ENCODE peak calls at places on chromosome 22, in eight cellular contexts. One of them, this sample, is unnamed.

GRCh38 chr22:22730655-22731373 is 86.4 kb downstream of the GGTLC2 start:
- DNase-seq in substantia nigra: no peak
- DNase-seq in stimulated activated CD4-positive, alpha-beta T cell treated with anti-CD3 and anti-CD28 coated beads, Interleukin-15, amount 100 ng/mL, for 1 hour: no peak
- DNase-seq in transverse colon: no peak
- DNase-seq in activated naive CD4-positive, alpha-beta T cell: no peak
- DNase-seq in right cardiac atrium: no peak
- DNase-seq in activated CD8-positive, alpha-beta memory T cell treated with anti-CD3 and anti-CD28 coated beads, Interleukin-2, amount 50 U/mL, for 4 hours: no peak
- DNase-seq in cerebellum: no peak
- DNase-seq in this sample: no peak

GRCh38 chr22:23781533-23781932 is 5.2 kb upstream of the SMARCB1 start:
- DNase-seq in transverse colon: no peak
- DNase-seq in substantia nigra: peak
- DNase-seq in activated CD8-positive, alpha-beta memory T cell treated with anti-CD3 and anti-CD28 coated beads, Interleukin-2, amount 50 U/mL, for 4 hours: no peak
- DNase-seq in activated naive CD4-positive, alpha-beta T cell: no peak
- DNase-seq in cerebellum: no peak
- DNase-seq in stimulated activated CD4-positive, alpha-beta T cell treated with anti-CD3 and anti-CD28 coated beads, Interleukin-15, amount 100 ng/mL, for 1 hour: no peak
- DNase-seq in right cardiac atrium: no peak
- DNase-seq in this sample: no peak

GRCh38 chr22:44660051-44660830 is 41.8 kb upstream of the PRR5 start:
- DNase-seq in substantia nigra: no peak
- DNase-seq in right cardiac atrium: no peak
- DNase-seq in cerebellum: no peak
- DNase-seq in stimulated activated CD4-positive, alpha-beta T cell treated with anti-CD3 and anti-CD28 coated beads, Interleukin-15, amount 100 ng/mL, for 1 hour: no peak
- DNase-seq in activated naive CD4-positive, alpha-beta T cell: no peak
- DNase-seq in activated CD8-positive, alpha-beta memory T cell treated with anti-CD3 and anti-CD28 coated beads, Interleukin-2, amount 50 U/mL, for 4 hours: no peak
- DNase-seq in transverse colon: no peak
- DNase-seq in this sample: no peak

GRCh38 chr22:17724678-17725464 is 49.4 kb downstream of the BID start:
- DNase-seq in transverse colon: no peak
- DNase-seq in cerebellum: no peak
- DNase-seq in right cardiac atrium: no peak
- DNase-seq in substantia nigra: no peak
- DNase-seq in activated CD8-positive, alpha-beta memory T cell treated with anti-CD3 and anti-CD28 coated beads, Interleukin-2, amount 50 U/mL, for 4 hours: no peak
- DNase-seq in activated naive CD4-positive, alpha-beta T cell: no peak
- DNase-seq in stimulated activated CD4-positive, alpha-beta T cell treated with anti-CD3 and anti-CD28 coated beads, Interleukin-15, amount 100 ng/mL, for 1 hour: no peak
- DNase-seq in this sample: no peak

GRCh38 chr22:43333156-43333555 is 10.0 kb downstream of the SCUBE1 start:
- DNase-seq in activated naive CD4-positive, alpha-beta T cell: no peak
- DNase-seq in stimulated activated CD4-positive, alpha-beta T cell treated with anti-CD3 and anti-CD28 coated beads, Interleukin-15, amount 100 ng/mL, for 1 hour: no peak
- DNase-seq in transverse colon: no peak
- DNase-seq in cerebellum: no peak
- DNase-seq in substantia nigra: no peak
- DNase-seq in activated CD8-positive, alpha-beta memory T cell treated with anti-CD3 and anti-CD28 coated beads, Interleukin-2, amount 50 U/mL, for 4 hours: no peak
- DNase-seq in right cardiac atrium: no peak
- DNase-seq in this sample: no peak

GRCh38 chr22:27278986-27279385 is 522.6 kb downstream of the MN1 start:
- DNase-seq in activated CD8-positive, alpha-beta memory T cell treated with anti-CD3 and anti-CD28 coated beads, Interleukin-2, amount 50 U/mL, for 4 hours: no peak
- DNase-seq in stimulated activated CD4-positive, alpha-beta T cell treated with anti-CD3 and anti-CD28 coated beads, Interleukin-15, amount 100 ng/mL, for 1 hour: no peak
- DNase-seq in cerebellum: no peak
- DNase-seq in right cardiac atrium: no peak
- DNase-seq in transverse colon: no peak
- DNase-seq in substantia nigra: no peak
- DNase-seq in activated naive CD4-positive, alpha-beta T cell: no peak
- DNase-seq in this sample: no peak

GRCh38 chr22:37894939-37895670 is 11.0 kb upstream of the MICALL1 start:
- DNase-seq in activated naive CD4-positive, alpha-beta T cell: no peak
- DNase-seq in right cardiac atrium: no peak
- DNase-seq in stimulated activated CD4-positive, alpha-beta T cell treated with anti-CD3 and anti-CD28 coated beads, Interleukin-15, amount 100 ng/mL, for 1 hour: no peak
- DNase-seq in transverse colon: no peak
- DNase-seq in cerebellum: no peak
- DNase-seq in substantia nigra: no peak
- DNase-seq in activated CD8-positive, alpha-beta memory T cell treated with anti-CD3 and anti-CD28 coated beads, Interleukin-2, amount 50 U/mL, for 4 hours: no peak
- DNase-seq in this sample: no peak

GRCh38 chr22:37435970-37436603 is 8.8 kb upstream of the ELFN2 start:
- DNase-seq in cerebellum: no peak
- DNase-seq in stimulated activated CD4-positive, alpha-beta T cell treated with anti-CD3 and anti-CD28 coated beads, Interleukin-15, amount 100 ng/mL, for 1 hour: no peak
- DNase-seq in activated naive CD4-positive, alpha-beta T cell: no peak
- DNase-seq in substantia nigra: no peak
- DNase-seq in transverse colon: no peak
- DNase-seq in right cardiac atrium: no peak
- DNase-seq in activated CD8-positive, alpha-beta memory T cell treated with anti-CD3 and anti-CD28 coated beads, Interleukin-2, amount 50 U/mL, for 4 hours: no peak
- DNase-seq in this sample: no peak

GRCh38 chr22:49962751-49963646 is 2.4 kb downstream of the PIM3 start:
- DNase-seq in activated naive CD4-positive, alpha-beta T cell: no peak
- DNase-seq in activated CD8-positive, alpha-beta memory T cell treated with anti-CD3 and anti-CD28 coated beads, Interleukin-2, amount 50 U/mL, for 4 hours: peak
- DNase-seq in cerebellum: no peak
- DNase-seq in substantia nigra: no peak
- DNase-seq in right cardiac atrium: peak
- DNase-seq in stimulated activated CD4-positive, alpha-beta T cell treated with anti-CD3 and anti-CD28 coated beads, Interleukin-15, amount 100 ng/mL, for 1 hour: no peak
- DNase-seq in transverse colon: peak
- DNase-seq in this sample: peak

GRCh38 chr22:45284705-45285305 is at the start of gene UPK3A:
- DNase-seq in right cardiac atrium: peak
- DNase-seq in cerebellum: peak
- DNase-seq in activated CD8-positive, alpha-beta memory T cell treated with anti-CD3 and anti-CD28 coated beads, Interleukin-2, amount 50 U/mL, for 4 hours: peak
- DNase-seq in substantia nigra: peak
- DNase-seq in activated naive CD4-positive, alpha-beta T cell: peak
- DNase-seq in transverse colon: peak
- DNase-seq in stimulated activated CD4-positive, alpha-beta T cell treated with anti-CD3 and anti-CD28 coated beads, Interleukin-15, amount 100 ng/mL, for 1 hour: peak
- DNase-seq in this sample: peak

GRCh38 chr22:23376256-23376655 is 195.9 kb downstream of the BCR start:
- DNase-seq in activated CD8-positive, alpha-beta memory T cell treated with anti-CD3 and anti-CD28 coated beads, Interleukin-2, amount 50 U/mL, for 4 hours: no peak
- DNase-seq in transverse colon: peak
- DNase-seq in substantia nigra: no peak
- DNase-seq in stimulated activated CD4-positive, alpha-beta T cell treated with anti-CD3 and anti-CD28 coated beads, Interleukin-15, amount 100 ng/mL, for 1 hour: no peak
- DNase-seq in cerebellum: no peak
- DNase-seq in activated naive CD4-positive, alpha-beta T cell: no peak
- DNase-seq in right cardiac atrium: no peak
- DNase-seq in this sample: no peak

GRCh38 chr22:32202539-32203180 is 2.2 kb downstream of the RFPL2 start:
- DNase-seq in transverse colon: peak
- DNase-seq in stimulated activated CD4-positive, alpha-beta T cell treated with anti-CD3 and anti-CD28 coated beads, Interleukin-15, amount 100 ng/mL, for 1 hour: no peak
- DNase-seq in cerebellum: peak
- DNase-seq in right cardiac atrium: peak
- DNase-seq in substantia nigra: no peak
- DNase-seq in activated CD8-positive, alpha-beta memory T cell treated with anti-CD3 and anti-CD28 coated beads, Interleukin-2, amount 50 U/mL, for 4 hours: no peak
- DNase-seq in activated naive CD4-positive, alpha-beta T cell: no peak
- DNase-seq in this sample: no peak

GRCh38 chr22:30922151-30922611 is 46.4 kb downstream of the MORC2 start:
- DNase-seq in transverse colon: peak
- DNase-seq in activated CD8-positive, alpha-beta memory T cell treated with anti-CD3 and anti-CD28 coated beads, Interleukin-2, amount 50 U/mL, for 4 hours: peak
- DNase-seq in substantia nigra: peak
- DNase-seq in stimulated activated CD4-positive, alpha-beta T cell treated with anti-CD3 and anti-CD28 coated beads, Interleukin-15, amount 100 ng/mL, for 1 hour: peak
- DNase-seq in activated naive CD4-positive, alpha-beta T cell: peak
- DNase-seq in cerebellum: peak
- DNase-seq in right cardiac atrium: peak
- DNase-seq in this sample: peak

GRCh38 chr22:42670921-42671709 is 21.9 kb upstream of the CYB5R3 start:
- DNase-seq in activated naive CD4-positive, alpha-beta T cell: no peak
- DNase-seq in substantia nigra: no peak
- DNase-seq in right cardiac atrium: peak
- DNase-seq in stimulated activated CD4-positive, alpha-beta T cell treated with anti-CD3 and anti-CD28 coated beads, Interleukin-15, amount 100 ng/mL, for 1 hour: no peak
- DNase-seq in transverse colon: peak
- DNase-seq in activated CD8-positive, alpha-beta memory T cell treated with anti-CD3 and anti-CD28 coated beads, Interleukin-2, amount 50 U/mL, for 4 hours: no peak
- DNase-seq in cerebellum: no peak
- DNase-seq in this sample: no peak

GRCh38 chr22:44365832-44366231 is 53.1 kb upstream of the SHISAL1 start:
- DNase-seq in substantia nigra: no peak
- DNase-seq in right cardiac atrium: peak
- DNase-seq in transverse colon: no peak
- DNase-seq in activated naive CD4-positive, alpha-beta T cell: no peak
- DNase-seq in stimulated activated CD4-positive, alpha-beta T cell treated with anti-CD3 and anti-CD28 coated beads, Interleukin-15, amount 100 ng/mL, for 1 hour: no peak
- DNase-seq in activated CD8-positive, alpha-beta memory T cell treated with anti-CD3 and anti-CD28 coated beads, Interleukin-2, amount 50 U/mL, for 4 hours: no peak
- DNase-seq in cerebellum: no peak
- DNase-seq in this sample: no peak

GRCh38 chr22:25729016-25729415 is 13.0 kb upstream of the MYO18B start:
- DNase-seq in activated naive CD4-positive, alpha-beta T cell: no peak
- DNase-seq in substantia nigra: no peak
- DNase-seq in right cardiac atrium: no peak
- DNase-seq in activated CD8-positive, alpha-beta memory T cell treated with anti-CD3 and anti-CD28 coated beads, Interleukin-2, amount 50 U/mL, for 4 hours: no peak
- DNase-seq in stimulated activated CD4-positive, alpha-beta T cell treated with anti-CD3 and anti-CD28 coated beads, Interleukin-15, amount 100 ng/mL, for 1 hour: no peak
- DNase-seq in transverse colon: no peak
- DNase-seq in cerebellum: no peak
- DNase-seq in this sample: no peak

GRCh38 chr22:30196141-30196866 is 50.3 kb downstream of the LIF start:
- DNase-seq in substantia nigra: no peak
- DNase-seq in activated CD8-positive, alpha-beta memory T cell treated with anti-CD3 and anti-CD28 coated beads, Interleukin-2, amount 50 U/mL, for 4 hours: peak
- DNase-seq in transverse colon: peak
- DNase-seq in cerebellum: no peak
- DNase-seq in right cardiac atrium: peak
- DNase-seq in stimulated activated CD4-positive, alpha-beta T cell treated with anti-CD3 and anti-CD28 coated beads, Interleukin-15, amount 100 ng/mL, for 1 hour: peak
- DNase-seq in activated naive CD4-positive, alpha-beta T cell: no peak
- DNase-seq in this sample: no peak

GRCh38 chr22:23243006-23243573 is 62.8 kb downstream of the BCR start:
- DNase-seq in stimulated activated CD4-positive, alpha-beta T cell treated with anti-CD3 and anti-CD28 coated beads, Interleukin-15, amount 100 ng/mL, for 1 hour: no peak
- DNase-seq in substantia nigra: no peak
- DNase-seq in transverse colon: no peak
- DNase-seq in activated naive CD4-positive, alpha-beta T cell: peak
- DNase-seq in right cardiac atrium: peak
- DNase-seq in activated CD8-positive, alpha-beta memory T cell treated with anti-CD3 and anti-CD28 coated beads, Interleukin-2, amount 50 U/mL, for 4 hours: peak
- DNase-seq in cerebellum: no peak
- DNase-seq in this sample: peak

GRCh38 chr22:46815896-46816721 is 53.7 kb downstream of the TBC1D22A start:
- DNase-seq in substantia nigra: peak
- DNase-seq in activated CD8-positive, alpha-beta memory T cell treated with anti-CD3 and anti-CD28 coated beads, Interleukin-2, amount 50 U/mL, for 4 hours: no peak
- DNase-seq in right cardiac atrium: peak
- DNase-seq in transverse colon: no peak
- DNase-seq in stimulated activated CD4-positive, alpha-beta T cell treated with anti-CD3 and anti-CD28 coated beads, Interleukin-15, amount 100 ng/mL, for 1 hour: no peak
- DNase-seq in activated naive CD4-positive, alpha-beta T cell: no peak
- DNase-seq in cerebellum: no peak
- DNase-seq in this sample: no peak

GRCh38 chr22:26476705-26477340 is 6.8 kb downstream of the HPS4 start:
- DNase-seq in activated CD8-positive, alpha-beta memory T cell treated with anti-CD3 and anti-CD28 coated beads, Interleukin-2, amount 50 U/mL, for 4 hours: no peak
- DNase-seq in right cardiac atrium: no peak
- DNase-seq in transverse colon: no peak
- DNase-seq in substantia nigra: no peak
- DNase-seq in stimulated activated CD4-positive, alpha-beta T cell treated with anti-CD3 and anti-CD28 coated beads, Interleukin-15, amount 100 ng/mL, for 1 hour: no peak
- DNase-seq in cerebellum: no peak
- DNase-seq in activated naive CD4-positive, alpha-beta T cell: no peak
- DNase-seq in this sample: no peak

GRCh38 chr22:46906326-46907045 is 144.0 kb downstream of the TBC1D22A start:
- DNase-seq in activated CD8-positive, alpha-beta memory T cell treated with anti-CD3 and anti-CD28 coated beads, Interleukin-2, amount 50 U/mL, for 4 hours: no peak
- DNase-seq in transverse colon: no peak
- DNase-seq in cerebellum: no peak
- DNase-seq in substantia nigra: no peak
- DNase-seq in right cardiac atrium: no peak
- DNase-seq in stimulated activated CD4-positive, alpha-beta T cell treated with anti-CD3 and anti-CD28 coated beads, Interleukin-15, amount 100 ng/mL, for 1 hour: no peak
- DNase-seq in activated naive CD4-positive, alpha-beta T cell: no peak
- DNase-seq in this sample: no peak

GRCh38 chr22:43829904-43830851 is 18.1 kb upstream of the EFCAB6 start:
- DNase-seq in cerebellum: peak
- DNase-seq in activated naive CD4-positive, alpha-beta T cell: no peak
- DNase-seq in substantia nigra: no peak
- DNase-seq in stimulated activated CD4-positive, alpha-beta T cell treated with anti-CD3 and anti-CD28 coated beads, Interleukin-15, amount 100 ng/mL, for 1 hour: no peak
- DNase-seq in right cardiac atrium: peak
- DNase-seq in activated CD8-positive, alpha-beta memory T cell treated with anti-CD3 and anti-CD28 coated beads, Interleukin-2, amount 50 U/mL, for 4 hours: no peak
- DNase-seq in transverse colon: no peak
- DNase-seq in this sample: no peak

GRCh38 chr22:18045794-18046193 is 21.4 kb upstream of the MICAL3 start:
- DNase-seq in right cardiac atrium: no peak
- DNase-seq in substantia nigra: no peak
- DNase-seq in activated CD8-positive, alpha-beta memory T cell treated with anti-CD3 and anti-CD28 coated beads, Interleukin-2, amount 50 U/mL, for 4 hours: no peak
- DNase-seq in cerebellum: no peak
- DNase-seq in stimulated activated CD4-positive, alpha-beta T cell treated with anti-CD3 and anti-CD28 coated beads, Interleukin-15, amount 100 ng/mL, for 1 hour: no peak
- DNase-seq in transverse colon: no peak
- DNase-seq in activated naive CD4-positive, alpha-beta T cell: no peak
- DNase-seq in this sample: no peak

GRCh38 chr22:30649430-30650007 is 13.9 kb downstream of the SLC35E4 start:
- DNase-seq in right cardiac atrium: no peak
- DNase-seq in cerebellum: no peak
- DNase-seq in transverse colon: peak
- DNase-seq in activated CD8-positive, alpha-beta memory T cell treated with anti-CD3 and anti-CD28 coated beads, Interleukin-2, amount 50 U/mL, for 4 hours: peak
- DNase-seq in stimulated activated CD4-positive, alpha-beta T cell treated with anti-CD3 and anti-CD28 coated beads, Interleukin-15, amount 100 ng/mL, for 1 hour: peak
- DNase-seq in activated naive CD4-positive, alpha-beta T cell: peak
- DNase-seq in substantia nigra: peak
- DNase-seq in this sample: peak

GRCh38 chr22:20434773-20435172 is 2.9 kb downstream of the SCARF2 start:
- DNase-seq in activated CD8-positive, alpha-beta memory T cell treated with anti-CD3 and anti-CD28 coated beads, Interleukin-2, amount 50 U/mL, for 4 hours: no peak
- DNase-seq in transverse colon: no peak
- DNase-seq in right cardiac atrium: no peak
- DNase-seq in cerebellum: no peak
- DNase-seq in stimulated activated CD4-positive, alpha-beta T cell treated with anti-CD3 and anti-CD28 coated beads, Interleukin-15, amount 100 ng/mL, for 1 hour: no peak
- DNase-seq in substantia nigra: no peak
- DNase-seq in activated naive CD4-positive, alpha-beta T cell: no peak
- DNase-seq in this sample: no peak

GRCh38 chr22:19149047-19149883 is 827 bp downstream of the GSC2 start:
- DNase-seq in transverse colon: no peak
- DNase-seq in stimulated activated CD4-positive, alpha-beta T cell treated with anti-CD3 and anti-CD28 coated beads, Interleukin-15, amount 100 ng/mL, for 1 hour: no peak
- DNase-seq in right cardiac atrium: no peak
- DNase-seq in activated CD8-positive, alpha-beta memory T cell treated with anti-CD3 and anti-CD28 coated beads, Interleukin-2, amount 50 U/mL, for 4 hours: no peak
- DNase-seq in cerebellum: no peak
- DNase-seq in activated naive CD4-positive, alpha-beta T cell: no peak
- DNase-seq in substantia nigra: no peak
- DNase-seq in this sample: no peak

GRCh38 chr22:46062971-46063631 is 86.1 kb upstream of the WNT7B start:
- DNase-seq in activated naive CD4-positive, alpha-beta T cell: no peak
- DNase-seq in right cardiac atrium: peak
- DNase-seq in transverse colon: peak
- DNase-seq in activated CD8-positive, alpha-beta memory T cell treated with anti-CD3 and anti-CD28 coated beads, Interleukin-2, amount 50 U/mL, for 4 hours: no peak
- DNase-seq in stimulated activated CD4-positive, alpha-beta T cell treated with anti-CD3 and anti-CD28 coated beads, Interleukin-15, amount 100 ng/mL, for 1 hour: no peak
- DNase-seq in substantia nigra: no peak
- DNase-seq in cerebellum: no peak
- DNase-seq in this sample: no peak

GRCh38 chr22:38006906-38007305 is 22.6 kb upstream of the SOX10 start:
- DNase-seq in cerebellum: no peak
- DNase-seq in stimulated activated CD4-positive, alpha-beta T cell treated with anti-CD3 and anti-CD28 coated beads, Interleukin-15, amount 100 ng/mL, for 1 hour: no peak
- DNase-seq in transverse colon: no peak
- DNase-seq in right cardiac atrium: peak
- DNase-seq in substantia nigra: no peak
- DNase-seq in activated naive CD4-positive, alpha-beta T cell: no peak
- DNase-seq in activated CD8-positive, alpha-beta memory T cell treated with anti-CD3 and anti-CD28 coated beads, Interleukin-2, amount 50 U/mL, for 4 hours: no peak
- DNase-seq in this sample: no peak